ENCODE peak calls at places on chromosomes 5 and 9, in ten cellular contexts. One of them, this sample, is unnamed.
A peak's percentile ranks its signal among the peaks of the same experiment; 100 is the strongest.

GRCh38 chr9:36828574-36829141 is 205.4 kb downstream of the PAX5 start:
- DNase-seq in NCI-H510A treated with DMSO at 0.1 percent for 48 hours: no peak
- DNase-seq in G401: no peak
- DNase-seq in hepatocyte: no peak
- DNase-seq in HCEC 1CT: no peak
- DNase-seq in NCI-H82: no peak
- DNase-seq in stimulated activated CD4-positive, alpha-beta T cell treated with anti-CD3 and anti-CD28 coated beads, TNF-alpha, amount 100 ng/mL, for 1 hour: no peak
- DNase-seq in amniotic stem cell: no peak
- DNase-seq in frontal cortex: no peak
- DNase-seq in left ventricle myocardium inferior: no peak
- DNase-seq in this sample: no peak

GRCh38 chr5:73116506-73116905 is 3.9 kb upstream of the TMEM171 start:
- DNase-seq in NCI-H510A treated with DMSO at 0.1 percent for 48 hours: no peak
- DNase-seq in NCI-H82: no peak
- DNase-seq in stimulated activated CD4-positive, alpha-beta T cell treated with anti-CD3 and anti-CD28 coated beads, TNF-alpha, amount 100 ng/mL, for 1 hour: no peak
- DNase-seq in hepatocyte: no peak
- DNase-seq in G401: no peak
- DNase-seq in amniotic stem cell: no peak
- DNase-seq in HCEC 1CT: no peak
- DNase-seq in frontal cortex: no peak
- DNase-seq in left ventricle myocardium inferior: no peak
- DNase-seq in this sample: no peak

GRCh38 chr5:55308254-55308836 is 556 bp downstream of the MTREX start:
- DNase-seq in stimulated activated CD4-positive, alpha-beta T cell treated with anti-CD3 and anti-CD28 coated beads, TNF-alpha, amount 100 ng/mL, for 1 hour: no peak
- DNase-seq in NCI-H82: peak; percentile 38
- DNase-seq in left ventricle myocardium inferior: no peak
- DNase-seq in NCI-H510A treated with DMSO at 0.1 percent for 48 hours: no peak
- DNase-seq in frontal cortex: no peak
- DNase-seq in amniotic stem cell: no peak
- DNase-seq in HCEC 1CT: peak; percentile 31
- DNase-seq in hepatocyte: peak; percentile 15
- DNase-seq in G401: no peak
- DNase-seq in this sample: peak; percentile 7

GRCh38 chr9:121220996-121221671 is 19.5 kb upstream of the RAB14 start:
- DNase-seq in G401: no peak
- DNase-seq in HCEC 1CT: no peak
- DNase-seq in frontal cortex: no peak
- DNase-seq in amniotic stem cell: no peak
- DNase-seq in left ventricle myocardium inferior: no peak
- DNase-seq in NCI-H510A treated with DMSO at 0.1 percent for 48 hours: no peak
- DNase-seq in hepatocyte: peak; percentile 45
- DNase-seq in NCI-H82: no peak
- DNase-seq in stimulated activated CD4-positive, alpha-beta T cell treated with anti-CD3 and anti-CD28 coated beads, TNF-alpha, amount 100 ng/mL, for 1 hour: no peak
- DNase-seq in this sample: no peak

GRCh38 chr9:92965759-92966517 is 18.6 kb downstream of the FGD3 start:
- DNase-seq in NCI-H510A treated with DMSO at 0.1 percent for 48 hours: no peak
- DNase-seq in NCI-H82: no peak
- DNase-seq in G401: no peak
- DNase-seq in stimulated activated CD4-positive, alpha-beta T cell treated with anti-CD3 and anti-CD28 coated beads, TNF-alpha, amount 100 ng/mL, for 1 hour: no peak
- DNase-seq in HCEC 1CT: no peak
- DNase-seq in frontal cortex: no peak
- DNase-seq in hepatocyte: no peak
- DNase-seq in left ventricle myocardium inferior: no peak
- DNase-seq in amniotic stem cell: no peak
- DNase-seq in this sample: no peak

GRCh38 chr9:34559616-34560546 is 29.6 kb downstream of the CNTFR start:
- DNase-seq in frontal cortex: no peak
- DNase-seq in HCEC 1CT: peak; percentile 54
- DNase-seq in stimulated activated CD4-positive, alpha-beta T cell treated with anti-CD3 and anti-CD28 coated beads, TNF-alpha, amount 100 ng/mL, for 1 hour: no peak
- DNase-seq in NCI-H510A treated with DMSO at 0.1 percent for 48 hours: no peak
- DNase-seq in left ventricle myocardium inferior: peak; percentile 48
- DNase-seq in NCI-H82: no peak
- DNase-seq in G401: no peak
- DNase-seq in hepatocyte: peak; percentile 69
- DNase-seq in amniotic stem cell: no peak
- DNase-seq in this sample: no peak

GRCh38 chr5:173493846-173494245 is 122.6 kb downstream of the BOD1 start:
- DNase-seq in stimulated activated CD4-positive, alpha-beta T cell treated with anti-CD3 and anti-CD28 coated beads, TNF-alpha, amount 100 ng/mL, for 1 hour: no peak
- DNase-seq in frontal cortex: no peak
- DNase-seq in amniotic stem cell: no peak
- DNase-seq in NCI-H82: no peak
- DNase-seq in HCEC 1CT: no peak
- DNase-seq in NCI-H510A treated with DMSO at 0.1 percent for 48 hours: no peak
- DNase-seq in hepatocyte: no peak
- DNase-seq in left ventricle myocardium inferior: no peak
- DNase-seq in G401: no peak
- DNase-seq in this sample: no peak

GRCh38 chr9:7783635-7784063 is 15.9 kb downstream of the DMAC1 start:
- DNase-seq in NCI-H82: no peak
- DNase-seq in stimulated activated CD4-positive, alpha-beta T cell treated with anti-CD3 and anti-CD28 coated beads, TNF-alpha, amount 100 ng/mL, for 1 hour: no peak
- DNase-seq in hepatocyte: no peak
- DNase-seq in amniotic stem cell: no peak
- DNase-seq in left ventricle myocardium inferior: no peak
- DNase-seq in G401: no peak
- DNase-seq in HCEC 1CT: no peak
- DNase-seq in frontal cortex: no peak
- DNase-seq in NCI-H510A treated with DMSO at 0.1 percent for 48 hours: no peak
- DNase-seq in this sample: no peak

GRCh38 chr9:128920381-128921058 is at the start of gene PHYHD1:
- DNase-seq in G401: peak; percentile 46
- DNase-seq in NCI-H82: peak; percentile 89
- DNase-seq in HCEC 1CT: peak; percentile 90
- DNase-seq in left ventricle myocardium inferior: peak; percentile 81
- DNase-seq in NCI-H510A treated with DMSO at 0.1 percent for 48 hours: no peak
- DNase-seq in hepatocyte: no peak
- DNase-seq in frontal cortex: peak; percentile 58
- DNase-seq in stimulated activated CD4-positive, alpha-beta T cell treated with anti-CD3 and anti-CD28 coated beads, TNF-alpha, amount 100 ng/mL, for 1 hour: no peak
- DNase-seq in amniotic stem cell: no peak
- DNase-seq in this sample: no peak

GRCh38 chr9:114633452-114634089 is 22.5 kb downstream of the TMEM268 start:
- DNase-seq in amniotic stem cell: no peak
- DNase-seq in stimulated activated CD4-positive, alpha-beta T cell treated with anti-CD3 and anti-CD28 coated beads, TNF-alpha, amount 100 ng/mL, for 1 hour: no peak
- DNase-seq in NCI-H510A treated with DMSO at 0.1 percent for 48 hours: no peak
- DNase-seq in left ventricle myocardium inferior: no peak
- DNase-seq in frontal cortex: no peak
- DNase-seq in NCI-H82: no peak
- DNase-seq in HCEC 1CT: no peak
- DNase-seq in hepatocyte: no peak
- DNase-seq in G401: no peak
- DNase-seq in this sample: no peak

GRCh38 chr9:116661037-116661954 is 25.8 kb upstream of the TRIM32 start:
- DNase-seq in amniotic stem cell: peak; percentile 65
- DNase-seq in NCI-H510A treated with DMSO at 0.1 percent for 48 hours: peak; percentile 78
- DNase-seq in hepatocyte: peak; percentile 86
- DNase-seq in stimulated activated CD4-positive, alpha-beta T cell treated with anti-CD3 and anti-CD28 coated beads, TNF-alpha, amount 100 ng/mL, for 1 hour: no peak
- DNase-seq in left ventricle myocardium inferior: no peak
- DNase-seq in G401: peak; percentile 89
- DNase-seq in frontal cortex: peak; percentile 13
- DNase-seq in HCEC 1CT: peak; percentile 68
- DNase-seq in NCI-H82: peak; percentile 81
- DNase-seq in this sample: peak; percentile 63

GRCh38 chr5:163347671-163348070 is 89.7 kb upstream of the CCNG1 start:
- DNase-seq in G401: peak; percentile 85
- DNase-seq in frontal cortex: peak; percentile 59
- DNase-seq in NCI-H510A treated with DMSO at 0.1 percent for 48 hours: peak; percentile 0
- DNase-seq in stimulated activated CD4-positive, alpha-beta T cell treated with anti-CD3 and anti-CD28 coated beads, TNF-alpha, amount 100 ng/mL, for 1 hour: no peak
- DNase-seq in hepatocyte: peak; percentile 78
- DNase-seq in HCEC 1CT: peak; percentile 24
- DNase-seq in NCI-H82: peak; percentile 68
- DNase-seq in amniotic stem cell: peak; percentile 12
- DNase-seq in left ventricle myocardium inferior: no peak
- DNase-seq in this sample: peak; percentile 12

This sample was measured in NCI-H748 treated with DMSO at 0.1 percent for 48 hours.